ENCODE peak calls at places on chromosomes 5 and 9, in four cellular contexts. E is WTC11, V is GM12878, G is K562. O is an unnamed sample.

GRCh38 chr9:121498487-121499176 is 1.0 kb downstream of the GGTA1 start:
- DNase-seq in E (peak), V (no peak), G (no peak), O (no peak)

GRCh38 chr5:77390795-77391194 is 101.3 kb downstream of the WDR41 start:
- DNase-seq in E (no peak), V (no peak), G (no peak), O (peak)

GRCh38 chr5:34580983-34581382 is 75.1 kb upstream of the RAI14 start:
- DNase-seq in E (no peak), V (no peak), G (no peak), O (no peak)

GRCh38 chr9:133147412-133148271 is 16.1 kb downstream of the GBGT1 start:
- DNase-seq in E (peak), V (no peak), G (peak), O (peak)

GRCh38 chr5:178674334-178674733 is 47.5 kb upstream of the CLK4 start:
- DNase-seq in E (no peak), V (no peak), G (no peak), O (no peak)

GRCh38 chr5:83589786-83590185 is 118.2 kb downstream of the VCAN start:
- DNase-seq in E (no peak), V (no peak), G (no peak), O (no peak)

GRCh38 chr9:97900103-97900737 is 22.1 kb downstream of the TRMO start:
- DNase-seq in E (no peak), V (no peak), G (no peak), O (no peak)

GRCh38 chr5:178515776-178516561 is 74.2 kb downstream of the COL23A1 start:
- DNase-seq in E (no peak), V (no peak), G (no peak), O (no peak)

GRCh38 chr5:65262094-65262493 is 219.6 kb downstream of the ADAMTS6 start:
- DNase-seq in E (no peak), V (no peak), G (no peak), O (no peak)

GRCh38 chr5:179393078-179393477 is 47.8 kb upstream of the ADAMTS2 start:
- DNase-seq in E (no peak), V (no peak), G (no peak), O (no peak)

GRCh38 chr9:119092125-119092524 is 277.1 kb downstream of the BRINP1 start:
- DNase-seq in E (no peak), V (no peak), G (no peak), O (no peak)

GRCh38 chr9:36345103-36345846 is 54.8 kb downstream of the RNF38 start:
- DNase-seq in E (no peak), V (no peak), G (peak), O (no peak)

GRCh38 chr5:160480652-160481051 is 59.0 kb downstream of the PTTG1 start:
- DNase-seq in E (no peak), V (no peak), G (no peak), O (peak)

GRCh38 chr9:75083188-75083976 is 4.6 kb downstream of the NMRK1 start:
- DNase-seq in E (peak), V (no peak), G (peak), O (peak)

GRCh38 chr5:167644619-167645018 is 646.8 kb upstream of the WWC1 start:
- DNase-seq in E (no peak), V (no peak), G (no peak), O (no peak)

GRCh38 chr5:168885324-168886120 is 306.4 kb upstream of the PANK3 start:
- DNase-seq in E (no peak), V (no peak), G (no peak), O (no peak)

GRCh38 chr5:160250826-160251225 is 21.5 kb downstream of the FABP6 start:
- DNase-seq in E (no peak), V (no peak), G (no peak), O (no peak)

GRCh38 chr5:169548315-169548714 is 35.3 kb upstream of the SPDL1 start:
- DNase-seq in E (no peak), V (no peak), G (no peak), O (peak)

GRCh38 chr5:91283899-91284298 is 99.2 kb downstream of the ARRDC3 start:
- DNase-seq in E (no peak), V (no peak), G (no peak), O (no peak)

GRCh38 chr5:76030343-76030742 is 52.8 kb upstream of the SV2C start:
- DNase-seq in E (no peak), V (no peak), G (no peak), O (no peak)

GRCh38 chr9:104860280-104860679 is 67.7 kb downstream of the ABCA1 start:
- DNase-seq in E (no peak), V (no peak), G (no peak), O (no peak)

GRCh38 chr5:59724482-59725392 is 168.8 kb downstream of the PDE4D start:
- DNase-seq in E (peak), V (no peak), G (peak), O (peak)

GRCh38 chr9:69829484-69829883 is 8.9 kb downstream of the CFAP95 start:
- DNase-seq in E (no peak), V (no peak), G (no peak), O (no peak)

GRCh38 chr5:3386676-3387075 is 209.0 kb upstream of the IRX1 start:
- DNase-seq in E (no peak), V (no peak), G (no peak), O (no peak)

GRCh38 chr5:77987331-77987730 is 211.2 kb upstream of the TBCA start:
- DNase-seq in E (no peak), V (no peak), G (no peak), O (no peak)

GRCh38 chr9:71985070-71985956 is 73.9 kb downstream of the C9orf85 start:
- DNase-seq in E (no peak), V (no peak), G (no peak), O (peak)

GRCh38 chr5:42518595-42519067 is 95.4 kb downstream of the GHR start:
- DNase-seq in E (no peak), V (no peak), G (no peak), O (no peak)

GRCh38 chr9:128026255-128027165 is 40.6 kb downstream of the NAIF1 start:
- DNase-seq in E (no peak), V (peak), G (no peak), O (no peak)

GRCh38 chr5:38878391-38879090 is 32.7 kb downstream of the OSMR start:
- DNase-seq in E (no peak), V (no peak), G (no peak), O (no peak)

GRCh38 chr5:127863161-127863560 is 160.0 kb downstream of the CCDC192 start:
- DNase-seq in E (no peak), V (no peak), G (no peak), O (no peak)

GRCh38 chr9:126638571-126639132 is 24.9 kb downstream of the LMX1B start:
- DNase-seq in E (peak), V (no peak), G (no peak), O (no peak)

GRCh38 chr9:4258321-4259093 is 41.4 kb downstream of the GLIS3 start:
- DNase-seq in E (no peak), V (no peak), G (no peak), O (no peak)

GRCh38 chr9:133463234-133463863 is 3.6 kb downstream of the CACFD1 start:
- DNase-seq in E (peak), V (no peak), G (peak), O (no peak)

GRCh38 chr5:150847334-150847695 is 994 bp downstream of the IRGM start:
- DNase-seq in E (no peak), V (no peak), G (no peak), O (no peak)

GRCh38 chr9:78325846-78326350 is 29.0 kb downstream of the PSAT1 start:
- DNase-seq in E (no peak), V (no peak), G (no peak), O (no peak)

GRCh38 chr9:78324068-78324650 is 27.2 kb downstream of the PSAT1 start:
- DNase-seq in E (no peak), V (no peak), G (no peak), O (no peak)

GRCh38 chr9:78324682-78325081 is 27.8 kb downstream of the PSAT1 start:
- DNase-seq in E (no peak), V (no peak), G (no peak), O (no peak)

GRCh38 chr9:78325343-78325742 is 28.4 kb downstream of the PSAT1 start:
- DNase-seq in E (no peak), V (no peak), G (peak), O (no peak)

DNA sequence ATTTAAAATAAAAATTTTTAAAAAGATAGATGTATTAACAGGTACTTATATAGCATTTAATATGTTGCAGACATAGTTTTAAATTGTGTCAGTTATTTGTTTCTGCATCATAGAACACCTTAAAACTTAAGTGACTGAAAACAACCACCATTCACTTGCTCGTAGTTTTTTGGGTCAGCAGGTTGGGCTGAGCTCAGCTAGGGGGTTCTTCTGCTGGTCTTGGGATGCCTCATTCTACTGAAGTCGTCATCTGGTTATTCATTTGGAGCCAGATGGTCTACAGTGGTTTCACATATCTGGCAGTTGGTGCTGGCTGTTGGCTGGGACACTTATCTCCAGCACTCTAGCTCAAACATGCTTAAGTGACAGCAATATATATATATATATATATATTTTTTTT is 29.6 kb downstream of the PSAT1 start:
- DNase-seq in E (no peak), V (no peak), G (no peak), O (no peak)
- TF ChIP-seq CREM in E (no peak), V (no peak), G (no peak), O (no peak)

GRCh38 chr9:136939431-136939995 is 5.0 kb downstream of the FBXW5 start:
- DNase-seq in E (no peak), V (no peak), G (no peak), O (no peak)

GRCh38 chr9:136940526-136941230 is 3.9 kb downstream of the FBXW5 start:
- DNase-seq in E (no peak), V (no peak), G (no peak), O (no peak)

GRCh38 chr9:136941231-136942111 is 3.1 kb downstream of the FBXW5 start:
- DNase-seq in E (no peak), V (no peak), G (no peak), O (no peak)

GRCh38 chr9:136942112-136942880 is 2.2 kb downstream of the FBXW5 start:
- DNase-seq in E (no peak), V (no peak), G (peak), O (no peak)

GRCh38 chr9:136939996-136940525 is 4.5 kb downstream of the FBXW5 start:
- DNase-seq in E (no peak), V (no peak), G (no peak), O (no peak)
- TF ChIP-seq CREM in E (no peak), V (no peak), G (no peak), O (no peak)

GRCh38 chr9:124105266-124105665 is 93.7 kb downstream of the LHX2 start:
- DNase-seq in E (no peak), V (no peak), G (no peak), O (no peak)

GRCh38 chr9:124108216-124108615 is 96.6 kb downstream of the LHX2 start:
- DNase-seq in E (no peak), V (no peak), G (no peak), O (no peak)

DNA sequence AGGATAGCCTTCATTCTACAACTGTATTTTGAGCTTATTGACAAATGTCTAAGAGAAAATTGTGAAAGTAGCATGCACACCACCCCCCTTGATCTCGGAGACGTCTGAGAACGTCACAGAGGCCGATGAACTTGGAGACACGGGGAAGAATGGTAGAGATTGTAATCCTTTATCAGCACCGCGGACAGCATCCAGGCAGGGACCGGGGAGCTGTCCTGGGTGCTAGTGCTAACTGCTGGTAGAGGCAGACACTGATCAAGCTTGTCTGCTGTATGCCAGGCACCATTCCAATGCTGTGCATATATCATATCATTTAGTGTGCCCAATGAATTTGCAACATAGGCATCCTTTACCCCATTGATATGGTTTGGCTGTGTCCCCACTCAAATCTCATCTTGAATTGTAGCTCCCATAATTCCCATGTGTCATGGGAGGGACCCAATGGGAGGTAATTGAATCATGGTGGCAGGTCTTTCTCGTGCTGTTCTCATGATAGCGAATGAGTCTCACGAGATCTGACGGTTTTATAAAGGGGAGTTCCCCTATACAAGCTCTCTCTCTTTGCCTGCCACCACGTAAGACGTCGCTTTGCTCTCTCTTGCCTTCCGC is 98.8 kb downstream of the LHX2 start:
- DNase-seq in E (peak), V (no peak), G (peak), O (peak)
- TF ChIP-seq CREM in E (peak), V (no peak), G (peak), O (no peak)

DNA sequence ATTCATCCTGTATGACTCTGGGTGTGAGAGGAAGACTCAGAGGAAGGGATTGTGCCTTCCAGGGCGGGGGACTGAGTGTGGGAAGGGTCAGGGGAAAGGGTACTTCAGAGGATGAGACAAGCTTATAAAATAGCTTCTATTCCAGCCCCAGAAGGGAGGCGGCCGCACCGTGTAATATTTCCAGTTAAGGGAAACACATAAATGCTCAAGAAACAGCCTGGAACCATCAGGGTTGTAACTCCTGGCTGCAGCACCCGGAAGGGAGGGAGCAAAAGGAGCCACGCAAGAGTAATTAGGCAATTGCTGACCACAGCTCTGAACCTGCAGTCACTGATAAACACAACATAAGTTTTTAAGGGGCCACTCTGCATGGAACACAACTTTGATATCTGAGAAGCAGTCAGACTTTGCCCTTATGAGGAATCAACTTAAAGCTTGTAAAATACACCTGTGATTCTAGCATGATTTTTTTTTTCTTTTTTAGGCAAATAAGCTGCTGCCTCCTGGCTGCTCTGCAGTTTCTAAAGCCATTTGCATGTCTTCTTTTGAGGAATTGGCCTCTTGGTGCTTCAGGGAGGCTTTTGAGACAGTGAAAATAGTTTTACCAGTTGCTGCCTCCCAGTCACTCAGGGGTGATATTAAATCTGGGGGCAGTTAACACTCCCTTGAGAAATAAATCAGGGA is 382.7 kb downstream of the ENC1 start:
- DNase-seq in E (no peak), V (no peak), G (peak), O (no peak)
- TF ChIP-seq CREM in E (no peak), V (no peak), G (no peak), O (no peak)

GRCh38 chr9:752201-752600 is 89.3 kb upstream of the DMRT1 start:
- DNase-seq in E (no peak), V (no peak), G (no peak), O (no peak)
- TF ChIP-seq CREM in E (no peak), V (no peak), G (no peak), O (no peak)

DNA sequence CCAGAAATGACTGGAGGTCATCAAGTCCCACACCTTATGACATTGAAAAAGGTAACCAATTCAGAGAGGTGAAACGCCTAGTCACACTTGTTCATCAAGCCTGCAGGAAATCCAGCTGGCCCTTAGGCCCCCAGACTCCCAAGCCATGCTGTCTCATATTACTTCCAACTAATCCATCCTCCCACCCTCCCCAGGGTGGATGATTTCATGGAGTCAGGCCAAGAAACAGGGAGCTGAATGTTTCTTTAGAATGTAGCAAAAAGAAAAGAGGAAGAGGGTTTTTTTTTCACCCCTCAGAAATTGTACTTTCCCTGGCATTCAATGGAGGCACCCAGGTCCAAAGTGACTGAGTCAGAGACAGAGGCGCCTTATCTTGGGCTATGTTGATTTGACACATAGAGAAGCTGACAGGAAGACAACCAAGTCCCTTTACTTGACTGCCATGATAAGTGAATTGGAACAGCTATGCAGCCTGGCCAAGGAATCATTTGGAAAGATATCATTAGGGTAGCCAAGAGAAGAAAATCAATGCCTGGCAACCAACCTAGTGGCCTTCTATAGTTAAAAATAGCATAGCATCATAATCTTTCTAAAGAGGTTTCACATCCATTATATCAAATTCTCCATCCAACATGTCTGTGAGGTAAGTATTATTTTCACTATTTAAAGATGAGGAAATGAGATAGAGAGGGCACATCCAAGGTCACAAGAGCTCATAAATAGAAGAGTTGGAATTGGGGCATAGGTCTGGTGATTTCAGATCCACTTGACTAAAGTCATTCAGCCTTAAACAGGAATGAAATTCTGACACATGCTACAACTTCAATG is 260.0 kb upstream of the NR4A3 start:
- DNase-seq in E (no peak), V (no peak), G (no peak), O (no peak)
- TF ChIP-seq CREM in E (no peak), V (no peak), G (no peak), O (no peak)

O was measured in HepG2.